ENCODE peak calls at places on chromosomes 1 and 21, in four cellular contexts. L is H9, F is IMR-90, C is H1. U is an unnamed sample.
A peak's percentile ranks its signal among the peaks of the same experiment; 100 is the strongest.

GRCh38 chr1:1208713-1209433 is 2.5 kb upstream of the TNFRSF18 start:
- DNase-seq in L (no peak), F (peak; percentile 30), C (no peak), U (no peak)

GRCh38 chr1:151718011-151718431 is 1.4 kb upstream of the CELF3 start:
- DNase-seq in C (no peak), F (no peak), L (no peak), U (no peak)

GRCh38 chr1:9671377-9672140 is 20.0 kb downstream of the PIK3CD start:
- DNase-seq in C (no peak), L (no peak), F (peak; percentile 84), U (no peak)

GRCh38 chr1:244653439-244654283 is 735 bp downstream of the DESI2 start:
- DNase-seq in C (no peak), F (peak; percentile 31), L (peak; percentile 33), U (peak; percentile 54)

GRCh38 chr1:33586111-33586510 is 113.7 kb downstream of the ZSCAN20 start:
- DNase-seq in L (no peak), C (no peak), F (peak; percentile 11), U (no peak)

GRCh38 chr1:25692560-25692959 is 76.0 kb downstream of the MAN1C1 start:
- DNase-seq in F (no peak), C (no peak), L (peak; percentile 68), U (peak; percentile 62)

GRCh38 chr1:153790996-153791855 is 16.0 kb downstream of the SLC27A3 start:
- DNase-seq in F (peak; percentile 94), C (no peak), L (no peak), U (no peak)

GRCh38 chr1:167812972-167813371 is 91.2 kb downstream of the MPZL1 start:
- DNase-seq in F (no peak), L (no peak), C (no peak), U (no peak)

GRCh38 chr1:226185153-226186036 is 1.1 kb downstream of the ACBD3 start:
- DNase-seq in C (no peak), F (peak; percentile 26), L (no peak), U (no peak)

GRCh38 chr1:5720045-5720444 is 272.2 kb downstream of the NPHP4 start:
- DNase-seq in F (no peak), L (peak; percentile 17), C (no peak), U (no peak)

GRCh38 chr1:42852608-42852980 is 6.2 kb downstream of the ZNF691 start:
- DNase-seq in L (no peak), F (peak; percentile 41), C (no peak), U (no peak)

GRCh38 chr21:41927727-41928409 is 25.9 kb downstream of the C2CD2 start:
- DNase-seq in L (no peak), F (no peak), C (no peak), U (no peak)

GRCh38 chr1:108719654-108720435 is 7.1 kb downstream of the FNDC7 start:
- DNase-seq in C (no peak), L (no peak), F (peak; percentile 90), U (peak; percentile 36)
- H3K27ac ChIP-seq in C (no peak overlapping the region), L (no peak overlapping the region), F (peak overlapping the region; percentile 65), U (no peak overlapping the region)

DNA sequence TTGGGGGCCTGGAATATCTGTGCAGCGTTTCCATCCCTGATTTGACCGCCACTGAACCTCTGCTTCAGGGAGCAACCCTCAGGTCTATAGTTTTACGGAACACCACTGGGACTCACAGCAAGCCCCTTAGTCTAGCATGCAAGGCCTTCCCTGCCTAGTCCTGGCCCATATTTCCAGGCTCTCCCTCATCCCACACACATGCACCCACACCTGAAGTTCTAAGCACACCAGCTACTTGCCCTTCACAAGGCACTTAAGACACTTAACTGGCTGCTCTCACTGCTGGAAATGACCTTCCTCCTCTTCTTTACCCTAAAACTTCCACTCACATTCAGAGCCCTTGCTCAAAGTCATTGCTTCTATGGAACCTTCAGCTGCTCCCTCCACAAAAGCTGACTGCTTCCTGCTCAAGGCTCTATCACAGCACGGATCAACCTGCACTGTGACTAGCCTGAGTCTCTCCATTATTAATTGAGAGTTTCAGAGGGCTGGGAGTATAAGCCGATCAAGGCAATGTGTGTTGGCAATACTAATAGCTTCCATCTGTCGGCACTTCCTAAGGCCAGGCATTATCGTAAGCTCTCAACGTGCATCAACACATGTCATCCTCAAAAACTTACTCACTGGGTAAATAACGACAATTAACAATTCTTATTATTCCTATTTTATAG is 84.3 kb downstream of the RRAGC start:
- DNase-seq in F (no peak), C (no peak), L (no peak), U (no peak)
- H3K56ac ChIP-seq in F (no peak overlapping the region), C (no peak overlapping the region), L (no peak overlapping the region), U (no peak overlapping the region)

DNA sequence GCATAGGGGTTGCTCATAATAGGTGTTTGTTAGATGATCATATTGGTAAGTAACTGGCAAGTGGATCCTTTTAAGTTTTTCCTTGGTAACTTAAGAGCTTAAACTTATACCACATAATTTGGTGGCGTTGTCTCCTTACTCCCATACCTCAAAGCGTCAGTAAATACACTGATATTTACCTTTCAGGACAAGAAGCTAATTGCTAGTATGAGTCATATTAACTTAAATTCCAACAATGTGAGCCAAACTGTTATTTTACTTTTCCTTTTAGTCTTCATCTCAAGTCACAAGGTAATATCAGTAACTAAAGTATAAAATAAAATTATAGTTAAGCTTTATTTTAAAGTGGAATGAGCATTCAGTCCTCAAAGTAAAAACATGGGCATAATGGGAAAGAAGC is 9.0 kb upstream of the SH3GLB1 start:
- DNase-seq in C (no peak), F (no peak), L (no peak), U (no peak)
- H3K27ac ChIP-seq in C (no peak overlapping the region), F (no peak overlapping the region), L (no peak overlapping the region), U (no peak overlapping the region)

GRCh38 chr1:44524655-44525530 is 119.8 kb downstream of the RNF220 start:
- DNase-seq in F (no peak), L (no peak), C (no peak), U (peak; percentile 47)
- H3K56ac ChIP-seq in F (no peak overlapping the region), L (no peak overlapping the region), C (no peak overlapping the region), U (peak overlapping the region; percentile 73)

U was measured in mesendoderm.